ENCODE peak calls at places on chromosomes 3 and 15, in five cellular contexts. A is Peyer's patch; J is activated naive CD4-positive, alpha-beta T cell treated with Interleukin-2 at 50 U/mL for 16 hours; Q is NCI-H1092; D is brain microvascular endothelial cell. E is an unnamed sample.

GRCh38 chr3:129025108-129025507 is 24.0 kb downstream of the EFCC1 start:
- DNase-seq in J (no peak), A (no peak), D (no peak), Q (no peak), E (no peak)

GRCh38 chr3:174859109-174859735 is at the start of gene NAALADL2:
- DNase-seq in A (no peak), J (no peak), D (no peak), Q (no peak), E (no peak)

GRCh38 chr3:131549340-131549739 is 46.6 kb upstream of the MRPL3 start:
- DNase-seq in Q (no peak), D (no peak), A (no peak), J (no peak), E (no peak)

GRCh38 chr3:146187334-146187950 is 26.5 kb upstream of the PLOD2 start:
- DNase-seq in J (no peak), Q (peak; percentile 0), D (peak; percentile 40), A (no peak), E (peak; percentile 73)

GRCh38 chr3:71428841-71429609 is 154.5 kb downstream of the FOXP1 start:
- DNase-seq in A (no peak), J (no peak), Q (no peak), D (no peak), E (no peak)

GRCh38 chr15:33448961-33449611 is 138.3 kb downstream of the RYR3 start:
- DNase-seq in J (no peak), Q (no peak), D (no peak), A (no peak), E (no peak)

GRCh38 chr3:38549486-38549885 is 53.3 kb downstream of the EXOG start:
- DNase-seq in D (no peak), J (no peak), A (no peak), Q (no peak), E (no peak)

GRCh38 chr15:95558131-95558530 is 772.4 kb upstream of the NR2F2 start:
- DNase-seq in J (no peak), D (no peak), A (no peak), Q (no peak), E (no peak)

GRCh38 chr3:189267981-189268613 is 96.3 kb downstream of the TPRG1 start:
- DNase-seq in Q (no peak), D (no peak), A (no peak), J (no peak), E (no peak)

GRCh38 chr15:44710236-44711088 is 661 bp downstream of the PATL2 start:
- DNase-seq in J (peak; percentile 35), Q (no peak), A (peak; percentile 87), D (peak; percentile 45), E (no peak)